ENCODE peak calls at places on chromosome 7, in five cellular contexts. S is transverse colon, H is A549, M is gastrocnemius medialis, V is adrenal gland. K is an unnamed sample.

GRCh38 chr7:18457832-18458231 is 37.7 kb upstream of the HDAC9 start:
- DNase-seq in M (no peak), V (no peak), S (no peak), H (no peak), K (no peak)

GRCh38 chr7:54664235-54665228 is 94.5 kb downstream of the SEC61G start:
- DNase-seq in H (peak; percentile 48), M (no peak), V (peak; percentile 44), S (peak; percentile 72), K (peak; percentile 38)

GRCh38 chr7:72153132-72153512 is 259.0 kb downstream of the CALN1 start:
- DNase-seq in S (no peak), H (no peak), V (no peak), M (no peak), K (no peak)

GRCh38 chr7:47100815-47101435 is 481.0 kb downstream of the TNS3 start:
- DNase-seq in S (peak; percentile 66), V (peak; percentile 68), H (peak; percentile 79), M (no peak), K (peak; percentile 76)

GRCh38 chr7:157970744-157971143 is 616.9 kb downstream of the PTPRN2 start:
- DNase-seq in S (no peak), M (no peak), V (no peak), H (no peak), K (no peak)

GRCh38 chr7:39621261-39621660 is 2.1 kb upstream of the RALA start:
- DNase-seq in M (no peak), H (no peak), V (no peak), S (no peak), K (peak; percentile 48)

GRCh38 chr7:11155883-11156282 is 182.2 kb downstream of the PHF14 start:
- DNase-seq in H (no peak), S (no peak), M (no peak), V (no peak), K (no peak)

GRCh38 chr7:158885624-158886023 is 29.3 kb downstream of the DYNC2I1 start:
- DNase-seq in M (no peak), S (no peak), V (no peak), H (peak; percentile 41), K (peak; percentile 51)

GRCh38 chr7:107430057-107430456 is 39.8 kb upstream of the GPR22 start:
- DNase-seq in H (no peak), V (no peak), M (no peak), S (no peak), K (no peak)

GRCh38 chr7:2870471-2870941 is 26.4 kb upstream of the GNA12 start:
- DNase-seq in M (peak; percentile 52), S (peak; percentile 61), V (peak; percentile 68), H (peak; percentile 34), K (peak; percentile 72)

GRCh38 chr7:47370461-47371042 is 211.4 kb downstream of the TNS3 start:
- DNase-seq in V (no peak), H (no peak), S (no peak), M (no peak), K (no peak)

GRCh38 chr7:129363-130221 is 62.8 kb upstream of the FAM20C start:
- DNase-seq in S (no peak), V (no peak), H (no peak), M (no peak), K (peak; percentile 85)

GRCh38 chr7:104124469-104124868 is 83.3 kb downstream of the ORC5 start:
- DNase-seq in M (no peak), S (no peak), V (no peak), H (no peak), K (no peak)

GRCh38 chr7:99380032-99380822 is 5.7 kb downstream of the ARPC1B start:
- DNase-seq in M (peak; percentile 40), H (no peak), V (peak; percentile 50), S (peak; percentile 42), K (peak; percentile 99)

GRCh38 chr7:66255533-66256100 is 50.5 kb downstream of the TPST1 start:
- DNase-seq in V (no peak), S (no peak), M (no peak), H (no peak), K (peak; percentile 9)

GRCh38 chr7:149495785-149496641 is 1.6 kb downstream of the ZNF746 start:
- DNase-seq in M (peak; percentile 55), S (peak; percentile 62), H (peak; percentile 68), V (peak; percentile 89), K (peak; percentile 28)

GRCh38 chr7:107394301-107394700 is 75.6 kb upstream of the GPR22 start:
- DNase-seq in M (no peak), S (no peak), V (no peak), H (no peak), K (no peak)

GRCh38 chr7:22435105-22435504 is 64.9 kb downstream of the STEAP1B start:
- DNase-seq in S (no peak), H (no peak), M (no peak), V (no peak), K (no peak)

GRCh38 chr7:100378114-100378760 is 5.0 kb downstream of the PILRA start:
- DNase-seq in S (no peak), M (no peak), V (no peak), H (no peak), K (no peak)

GRCh38 chr7:26466007-26466406 is 174.3 kb downstream of the SNX10 start:
- DNase-seq in H (no peak), V (no peak), S (no peak), M (no peak), K (no peak)

GRCh38 chr7:42012786-42013360 is 224.1 kb downstream of the GLI3 start:
- DNase-seq in M (no peak), H (no peak), S (no peak), V (no peak), K (no peak)

GRCh38 chr7:93578762-93579161 is 4.2 kb upstream of the CALCR start:
- DNase-seq in H (peak; percentile 52), S (no peak), V (no peak), M (no peak), K (no peak)

GRCh38 chr7:13042605-13043236 is 355.3 kb downstream of the ARL4A start:
- DNase-seq in H (peak; percentile 68), S (no peak), V (no peak), M (no peak), K (no peak)

GRCh38 chr7:14218338-14218737 is 228.9 kb upstream of the ETV1 start:
- DNase-seq in V (no peak), S (no peak), M (no peak), H (no peak), K (no peak)

GRCh38 chr7:102146122-102146521 is 140.5 kb upstream of the SH2B2 start:
- DNase-seq in M (peak; percentile 98), S (no peak), H (no peak), V (no peak), K (no peak)

GRCh38 chr7:67423058-67423457 is 426.4 kb downstream of the TYW1 start:
- DNase-seq in H (no peak), V (no peak), M (no peak), S (no peak), K (no peak)

GRCh38 chr7:140909476-140910161 is 15.1 kb downstream of the BRAF start:
- DNase-seq in H (no peak), V (no peak), M (no peak), S (no peak), K (no peak)

GRCh38 chr7:118182618-118183253 is 1.2 kb upstream of the LSM8 start:
- DNase-seq in M (no peak), S (no peak), V (no peak), H (no peak), K (no peak)

GRCh38 chr7:22992874-22993840 is 20.8 kb downstream of the HYCC1 start:
- DNase-seq in H (no peak), V (no peak), M (no peak), S (no peak), K (no peak)

GRCh38 chr7:45240187-45240776 is 82.7 kb downstream of the RAMP3 start:
- DNase-seq in V (no peak), S (no peak), M (no peak), H (no peak), K (no peak)

GRCh38 chr7:85186083-85186520 is 754 bp downstream of the SEMA3D start:
- DNase-seq in M (no peak), S (peak; percentile 8), V (peak; percentile 36), H (peak; percentile 30), K (no peak)

GRCh38 chr7:1707756-1708611 is 37.9 kb downstream of the ELFN1 start:
- DNase-seq in S (no peak), V (no peak), M (no peak), H (no peak), K (no peak)

GRCh38 chr7:126778101-126778500 is 474.6 kb downstream of the GRM8 start:
- DNase-seq in H (no peak), M (no peak), V (no peak), S (no peak), K (no peak)

GRCh38 chr7:130831817-130832481 is 97.9 kb upstream of the KLF14 start:
- DNase-seq in V (no peak), H (peak; percentile 60), M (no peak), S (no peak), K (peak; percentile 58)
- TF ChIP-seq CTCF in V (peak; percentile 65), H (peak; percentile 89), M (peak; percentile 73), S (peak; percentile 74), K (peak; percentile 61)

GRCh38 chr7:24923172-24923865 is 56.7 kb downstream of the OSBPL3 start:
- DNase-seq in V (no peak), S (no peak), H (no peak), M (no peak), K (peak; percentile 55)
- TF ChIP-seq POLR2A in V (no peak), S (no peak), H (no peak), M (no peak), K (no peak)

GRCh38 chr7:87345166-87345927 is at the start of gene CROT:
- DNase-seq in S (peak; percentile 98), V (peak; percentile 97), M (peak; percentile 90), H (peak; percentile 90), K (peak; percentile 96)
- TF ChIP-seq CTCF in S (no peak), V (no peak), M (no peak), H (no peak), K (no peak)

DNA sequence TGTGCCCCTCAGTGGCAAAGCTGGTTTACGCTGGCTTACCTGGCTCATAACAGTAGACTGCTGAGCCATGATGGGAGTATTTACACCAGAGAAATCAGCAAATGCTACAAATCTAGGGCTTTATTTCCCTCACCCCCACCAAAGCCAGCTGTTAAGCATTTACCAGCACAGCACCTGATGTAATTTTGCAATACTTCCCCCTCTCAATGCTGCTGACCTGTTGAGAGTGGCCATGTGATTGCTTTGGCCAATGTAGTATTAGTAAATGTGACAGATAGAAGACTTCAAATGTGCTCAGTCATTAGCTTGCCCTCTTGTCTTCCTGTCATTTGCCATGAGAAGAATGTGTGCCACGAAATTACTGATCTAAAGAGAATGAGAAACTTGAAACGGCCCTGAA is 46.6 kb downstream of the HERPUD2 start:
- DNase-seq in S (no peak), M (no peak), H (no peak), V (no peak), K (no peak)
- TF ChIP-seq POLR2A in S (no peak), M (no peak), H (no peak), V (no peak), K (no peak)

DNA sequence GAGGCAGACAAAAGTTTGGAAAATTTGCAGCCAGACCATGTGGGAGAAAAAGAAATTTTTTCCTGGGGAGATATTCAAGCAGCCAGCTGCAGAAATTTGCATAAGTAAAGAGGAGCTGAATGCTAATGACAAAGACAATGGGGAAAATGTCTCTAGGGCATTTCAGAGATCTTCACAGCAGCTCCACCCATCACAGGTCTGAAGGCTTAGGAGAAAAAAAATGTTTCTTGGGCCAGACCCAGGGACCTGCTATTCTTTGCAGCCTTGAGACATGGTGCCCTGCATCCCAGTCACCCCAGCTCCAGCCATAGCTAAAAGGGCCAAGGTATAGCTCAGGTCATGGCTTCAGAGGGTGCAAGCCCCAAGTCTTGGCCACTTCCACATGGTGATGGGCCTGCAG is 16.3 kb upstream of the KCND2 start:
- DNase-seq in H (no peak), S (no peak), M (no peak), V (no peak), K (no peak)
- TF ChIP-seq CTCF in H (no peak), S (no peak), M (no peak), V (no peak), K (no peak)